ENCODE peak calls at places on chromosomes 7 and 10, in eight cellular contexts. G is uterus; W is Peyer's patch; B is IMR-90; Q is CD8-positive, alpha-beta T cell; V is A549; F is CD4-positive, alpha-beta T cell; E is astrocyte. S is an unnamed sample.

GRCh38 chr10:85524001-85524400 is 842.6 kb downstream of the GRID1 start:
- DNase-seq in G (no peak), W (no peak), B (no peak), Q (no peak), V (no peak), F (no peak), E (peak; percentile 27), S (no peak)

GRCh38 chr7:25006225-25006624 is 26.2 kb upstream of the OSBPL3 start:
- DNase-seq in G (no peak), W (no peak), B (no peak), Q (no peak), V (no peak), F (no peak), E (no peak), S (no peak)

GRCh38 chr10:70958396-70958795 is 70.0 kb upstream of the PCBD1 start:
- DNase-seq in G (no peak), W (peak; percentile 2), B (peak; percentile 25), Q (no peak), V (no peak), F (no peak), E (peak; percentile 57), S (no peak)

GRCh38 chr7:72326365-72326764 is 85.8 kb downstream of the CALN1 start:
- DNase-seq in G (no peak), W (no peak), B (no peak), Q (no peak), V (no peak), F (no peak), E (no peak), S (no peak)

GRCh38 chr10:62177111-62177510 is 91.5 kb downstream of the RTKN2 start:
- DNase-seq in G (no peak), W (no peak), B (no peak), Q (no peak), V (no peak), F (no peak), E (peak; percentile 51), S (no peak)

GRCh38 chr7:12111461-12112405 is 99.4 kb upstream of the TMEM106B start:
- DNase-seq in G (peak; percentile 17), W (no peak), B (no peak), Q (no peak), V (no peak), F (no peak), E (peak; percentile 68), S (no peak)

GRCh38 chr7:33039257-33039904 is 23.2 kb downstream of the NT5C3A start:
- DNase-seq in G (no peak), W (no peak), B (no peak), Q (no peak), V (no peak), F (no peak), E (no peak), S (peak; percentile 40)

GRCh38 chr10:69438531-69439349 is 12.5 kb upstream of the TSPAN15 start:
- DNase-seq in G (no peak), W (no peak), B (peak; percentile 16), Q (no peak), V (peak; percentile 84), F (no peak), E (no peak), S (no peak)

GRCh38 chr10:61933857-61934559 is 32.5 kb downstream of the ARID5B start:
- DNase-seq in G (no peak), W (no peak), B (no peak), Q (no peak), V (no peak), F (no peak), E (no peak), S (no peak)

GRCh38 chr7:100111156-100111555 is 8.0 kb downstream of the TAF6 start:
- DNase-seq in G (no peak), W (no peak), B (no peak), Q (no peak), V (no peak), F (no peak), E (no peak), S (no peak)

GRCh38 chr10:71230656-71231025 is 18.3 kb downstream of the UNC5B start:
- DNase-seq in G (no peak), W (no peak), B (no peak), Q (no peak), V (no peak), F (no peak), E (no peak), S (no peak)

GRCh38 chr7:91248996-91249395 is 15.2 kb upstream of the FZD1 start:
- DNase-seq in G (no peak), W (no peak), B (peak; percentile 22), Q (no peak), V (no peak), F (no peak), E (peak; percentile 20), S (no peak)

GRCh38 chr7:985915-986741 is 3.1 kb downstream of the CYP2W1 start:
- DNase-seq in G (no peak), W (peak; percentile 65), B (peak; percentile 49), Q (no peak), V (peak; percentile 38), F (no peak), E (no peak), S (no peak)

GRCh38 chr10:131910663-131911314 is 10.0 kb downstream of the PPP2R2D start:
- DNase-seq in G (no peak), W (no peak), B (no peak), Q (no peak), V (no peak), F (no peak), E (no peak), S (no peak)

GRCh38 chr7:13742126-13742525 is 247.3 kb downstream of the ETV1 start:
- DNase-seq in G (no peak), W (no peak), B (peak; percentile 28), Q (no peak), V (no peak), F (no peak), E (peak; percentile 95), S (no peak)

GRCh38 chr10:123912466-123913201 is 21.0 kb upstream of the CPXM2 start:
- DNase-seq in G (no peak), W (no peak), B (no peak), Q (no peak), V (no peak), F (no peak), E (no peak), S (no peak)

GRCh38 chr10:77710759-77711682 is 73.4 kb upstream of the KCNMA1 start:
- DNase-seq in G (peak; percentile 71), W (peak; percentile 87), B (peak; percentile 44), Q (peak; percentile 53), V (peak; percentile 48), F (peak; percentile 62), E (no peak), S (peak; percentile 67)

GRCh38 chr10:124041684-124042445 is 51.5 kb downstream of the CHST15 start:
- DNase-seq in G (no peak), W (no peak), B (no peak), Q (no peak), V (no peak), F (no peak), E (no peak), S (no peak)

GRCh38 chr10:7239312-7239985 is 171.4 kb downstream of the SFMBT2 start:
- DNase-seq in G (no peak), W (no peak), B (no peak), Q (no peak), V (no peak), F (no peak), E (no peak), S (peak; percentile 19)

GRCh38 chr10:52951819-52952218 is 179.2 kb upstream of the MBL2 start:
- DNase-seq in G (no peak), W (no peak), B (peak; percentile 57), Q (no peak), V (peak; percentile 33), F (no peak), E (no peak), S (no peak)

GRCh38 chr7:48274662-48275061 is 103.4 kb downstream of the ABCA13 start:
- DNase-seq in G (no peak), W (no peak), B (peak; percentile 37), Q (no peak), V (no peak), F (no peak), E (peak; percentile 83), S (no peak)

GRCh38 chr7:112789453-112789823 is 755 bp downstream of the TMEM168 start:
- DNase-seq in G (no peak), W (no peak), B (no peak), Q (no peak), V (no peak), F (no peak), E (no peak), S (no peak)
- H3K27ac ChIP-seq in G (peak overlapping the region; percentile 89), W (peak overlapping the region; percentile 87), B (peak overlapping the region; percentile 95), Q (peak overlapping the region; percentile 80), V (peak overlapping the region; percentile 90), F (peak overlapping the region; percentile 65), E (peak overlapping the region; percentile 90), S (peak overlapping the region; percentile 81)

GRCh38 chr10:121999301-121999700 is 10.3 kb downstream of the TACC2 start:
- DNase-seq in G (no peak), W (no peak), B (no peak), Q (no peak), V (no peak), F (no peak), E (no peak), S (no peak)

GRCh38 chr10:121988361-121989324 is at the start of gene TACC2:
- DNase-seq in G (no peak), W (no peak), B (no peak), Q (no peak), V (no peak), F (no peak), E (no peak), S (no peak)

GRCh38 chr10:121990015-121990677 is 1.2 kb downstream of the TACC2 start:
- DNase-seq in G (no peak), W (no peak), B (no peak), Q (no peak), V (no peak), F (no peak), E (no peak), S (no peak)

GRCh38 chr10:121998462-121998861 is 9.5 kb downstream of the TACC2 start:
- DNase-seq in G (no peak), W (no peak), B (no peak), Q (no peak), V (no peak), F (no peak), E (no peak), S (no peak)

GRCh38 chr10:121994429-121994881 is 5.5 kb downstream of the TACC2 start:
- DNase-seq in G (peak; percentile 31), W (peak; percentile 63), B (no peak), Q (no peak), V (no peak), F (no peak), E (no peak), S (no peak)
- H3K27ac ChIP-seq in G (peak overlapping the region; percentile 73), W (peak overlapping the region; percentile 70), B (no peak overlapping the region), Q (no peak overlapping the region), V (no peak overlapping the region), F (no peak overlapping the region), E (no peak overlapping the region), S (no peak overlapping the region)

GRCh38 chr10:93139059-93139658 is 65.5 kb downstream of the CYP26A1 start:
- DNase-seq in G (no peak), W (no peak), B (no peak), Q (no peak), V (no peak), F (no peak), E (no peak), S (no peak)
- H3K27ac ChIP-seq in G (no peak overlapping the region), W (no peak overlapping the region), B (no peak overlapping the region), Q (no peak overlapping the region), V (no peak overlapping the region), F (no peak overlapping the region), E (no peak overlapping the region), S (no peak overlapping the region)

DNA sequence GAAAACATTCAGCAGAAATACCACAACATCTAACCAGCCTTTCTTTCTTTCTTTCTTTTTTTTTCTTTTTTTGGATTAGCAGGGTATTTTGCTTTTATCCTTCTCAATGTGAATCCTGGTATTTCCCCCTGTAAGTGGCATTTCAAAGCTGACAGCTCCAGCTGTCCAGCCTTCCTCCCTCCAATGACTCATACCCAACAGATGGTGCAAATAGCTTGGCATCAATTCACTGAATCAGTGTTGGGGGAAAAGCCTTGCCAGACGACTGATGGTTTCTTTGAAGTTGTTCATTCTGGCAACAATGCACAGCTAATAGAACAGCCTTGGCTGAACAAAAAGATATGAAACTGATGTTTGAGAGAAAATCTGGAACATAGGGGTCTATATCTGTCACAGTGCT is 316.8 kb upstream of the STEAP1 start:
- DNase-seq in G (no peak), W (no peak), B (no peak), Q (no peak), V (no peak), F (no peak), E (peak; percentile 4), S (no peak)
- H3K27ac ChIP-seq in G (no peak overlapping the region), W (no peak overlapping the region), B (no peak overlapping the region), Q (no peak overlapping the region), V (no peak overlapping the region), F (no peak overlapping the region), E (no peak overlapping the region), S (no peak overlapping the region)